ENCODE peak calls at places on chromosomes 11 and 22, in seven cellular contexts. Y is GM12878, J is SK-N-SH, T is H1, K is Panc1, O is HCT116, E is HepG2. L is an unnamed sample.

GRCh38 chr22:26579331-26579886 is 10.5 kb downstream of the TPST2 start:
- DNase-seq in Y (peak; percentile 30), J (no peak), T (no peak), K (no peak), O (no peak), E (no peak), L (no peak)

GRCh38 chr22:26362471-26362870 is 66.6 kb upstream of the ASPHD2 start:
- DNase-seq in Y (no peak), J (no peak), T (no peak), K (no peak), O (no peak), E (no peak), L (no peak)

GRCh38 chr11:121112498-121113455 is 11.7 kb downstream of the TECTA start:
- DNase-seq in Y (no peak), J (peak; percentile 85), T (peak; percentile 57), K (no peak), O (peak; percentile 35), E (peak; percentile 52), L (peak; percentile 22)

GRCh38 chr11:93844568-93844967 is 5.8 kb downstream of the VSTM5 start:
- DNase-seq in Y (no peak), J (no peak), T (no peak), K (no peak), O (no peak), E (no peak), L (no peak)

GRCh38 chr11:68652683-68653156 is 31.6 kb upstream of the GAL start:
- DNase-seq in Y (no peak), J (no peak), T (no peak), K (no peak), O (no peak), E (no peak), L (no peak)

GRCh38 chr11:66157182-66157864 is 87.3 kb downstream of the PACS1 start:
- DNase-seq in Y (no peak), J (no peak), T (no peak), K (no peak), O (no peak), E (no peak), L (peak; percentile 30)

GRCh38 chr11:126716456-126717083 is 284.0 kb downstream of the KIRREL3 start:
- DNase-seq in Y (no peak), J (peak; percentile 75), T (no peak), K (peak; percentile 18), O (peak; percentile 26), E (peak; percentile 3), L (peak; percentile 51)

GRCh38 chr11:37370817-37371216 is 772.8 kb upstream of the RAG2 start:
- DNase-seq in Y (no peak), J (no peak), T (no peak), K (no peak), O (no peak), E (no peak), L (no peak)

GRCh38 chr11:8531312-8531711 is 62.7 kb downstream of the STK33 start:
- DNase-seq in Y (no peak), J (peak; percentile 76), T (no peak), K (no peak), O (no peak), E (no peak), L (no peak)

GRCh38 chr22:20422965-20423635 is 14.5 kb downstream of the SCARF2 start:
- DNase-seq in Y (no peak), J (peak; percentile 88), T (no peak), K (no peak), O (no peak), E (no peak), L (no peak)

GRCh38 chr11:106468091-106468490 is 390.6 kb downstream of the AASDHPPT start:
- DNase-seq in Y (no peak), J (no peak), T (no peak), K (no peak), O (no peak), E (peak; percentile 20), L (no peak)

GRCh38 chr22:19876314-19876940 is 21.8 kb upstream of the GNB1L start:
- DNase-seq in Y (no peak), J (peak; percentile 94), T (no peak), K (no peak), O (no peak), E (no peak), L (no peak)

GRCh38 chr11:116460156-116460965 is 312.4 kb downstream of the BUD13 start:
- DNase-seq in Y (no peak), J (no peak), T (no peak), K (no peak), O (no peak), E (no peak), L (no peak)

GRCh38 chr11:1739576-1739975 is 10.8 kb downstream of the IFITM10 start:
- DNase-seq in Y (no peak), J (no peak), T (no peak), K (no peak), O (no peak), E (no peak), L (no peak)

GRCh38 chr11:61545341-61545740 is 35.5 kb downstream of the SYT7 start:
- DNase-seq in Y (no peak), J (peak; percentile 76), T (no peak), K (no peak), O (peak; percentile 22), E (no peak), L (peak; percentile 38)

GRCh38 chr11:533586-534196 is 1.7 kb downstream of the HRAS start:
- DNase-seq in Y (no peak), J (no peak), T (no peak), K (no peak), O (no peak), E (no peak), L (no peak)

GRCh38 chr11:75499423-75500305 is 26.1 kb downstream of the GDPD5 start:
- DNase-seq in Y (no peak), J (no peak), T (no peak), K (no peak), O (no peak), E (no peak), L (no peak)

GRCh38 chr22:47369431-47370015 is 607.1 kb downstream of the TBC1D22A start:
- DNase-seq in Y (no peak), J (no peak), T (no peak), K (no peak), O (no peak), E (no peak), L (no peak)

GRCh38 chr11:86978247-86978646 is 23.1 kb upstream of the FZD4 start:
- DNase-seq in Y (no peak), J (no peak), T (no peak), K (no peak), O (no peak), E (no peak), L (no peak)

GRCh38 chr11:133941546-133941945 is 15.2 kb downstream of the IGSF9B start:
- DNase-seq in Y (no peak), J (no peak), T (no peak), K (no peak), O (no peak), E (no peak), L (no peak)

GRCh38 chr11:126468102-126468521 is 112.6 kb downstream of the ST3GAL4 start:
- DNase-seq in Y (no peak), J (no peak), T (no peak), K (no peak), O (no peak), E (no peak), L (no peak)

DNA sequence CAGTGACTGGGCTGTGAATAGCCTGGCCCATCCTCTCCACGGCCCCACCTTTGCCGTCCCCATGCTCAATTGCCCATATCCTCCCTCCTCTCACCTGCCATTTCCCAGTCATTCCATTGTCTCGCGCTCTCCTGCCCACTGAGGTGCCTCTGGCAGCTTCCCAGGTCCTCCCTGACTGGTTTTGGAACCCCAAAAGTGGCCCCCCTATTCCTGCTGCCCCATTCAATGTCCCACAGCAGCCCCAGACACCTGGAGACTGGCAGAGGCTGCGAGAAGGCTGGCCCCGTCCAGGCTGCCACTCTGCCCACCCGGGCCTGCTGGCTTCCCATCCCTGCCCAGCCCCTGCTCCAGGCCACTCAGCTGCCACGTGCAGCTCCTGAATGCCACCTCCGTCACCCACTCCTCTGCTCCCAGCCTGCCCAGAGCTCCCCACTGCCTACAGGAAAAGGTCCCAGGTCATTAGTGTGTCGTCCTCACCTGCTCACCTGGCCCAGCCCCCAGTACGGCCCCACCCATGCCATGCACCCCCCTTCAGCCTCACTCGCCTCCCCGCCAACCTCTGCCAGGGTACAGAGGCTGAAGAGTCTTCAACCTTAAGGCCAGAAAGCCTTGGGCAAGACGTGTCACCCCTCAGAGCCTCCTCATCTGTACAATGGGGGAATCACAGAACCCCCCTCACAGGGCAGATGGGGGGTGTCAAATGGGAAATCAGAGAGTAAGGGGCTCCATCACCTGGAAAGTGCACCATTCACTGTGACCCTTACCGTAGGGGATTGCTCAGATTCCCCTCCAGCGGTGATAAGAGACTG is 37.5 kb downstream of the KCNJ4 start:
- DNase-seq in Y (no peak), J (no peak), T (no peak), K (no peak), O (no peak), E (no peak), L (no peak)
- TF ChIP-seq SIN3A in Y (no peak), J (no peak), T (no peak), K (no peak), O (no peak), E (no peak), L (no peak)

GRCh38 chr11:45285931-45286632 is at the start of gene SYT13:
- DNase-seq in Y (no peak), J (peak; percentile 87), T (peak; percentile 54), K (no peak), O (no peak), E (no peak), L (no peak)
- TF ChIP-seq SIN3A in Y (no peak), J (no peak), T (no peak), K (no peak), O (no peak), E (no peak), L (no peak)

GRCh38 chr22:17518379-17518778 is 44.9 kb upstream of the SLC25A18 start:
- DNase-seq in Y (no peak), J (no peak), T (no peak), K (no peak), O (no peak), E (no peak), L (no peak)
- TF ChIP-seq SIN3A in Y (no peak), J (no peak), T (no peak), K (no peak), O (no peak), E (no peak), L (no peak)

GRCh38 chr22:30368420-30368819 is 11.6 kb downstream of the CCDC157 start:
- DNase-seq in Y (no peak), J (no peak), T (no peak), K (no peak), O (no peak), E (no peak), L (no peak)

GRCh38 chr22:30357650-30358215 is 926 bp downstream of the CCDC157 start:
- DNase-seq in Y (no peak), J (no peak), T (no peak), K (no peak), O (no peak), E (no peak), L (no peak)

GRCh38 chr22:30361916-30362631 is 5.3 kb downstream of the CCDC157 start:
- DNase-seq in Y (no peak), J (no peak), T (no peak), K (no peak), O (no peak), E (no peak), L (no peak)

GRCh38 chr22:30365891-30366290 is 9.1 kb downstream of the CCDC157 start:
- DNase-seq in Y (no peak), J (no peak), T (no peak), K (no peak), O (no peak), E (no peak), L (no peak)

GRCh38 chr22:30362632-30363281 is 6.0 kb downstream of the CCDC157 start:
- DNase-seq in Y (no peak), J (no peak), T (no peak), K (no peak), O (no peak), E (no peak), L (peak; percentile 47)
- TF ChIP-seq SIN3A in Y (no peak), J (no peak), T (no peak), K (no peak), O (no peak), E (no peak), L (no peak)

GRCh38 chr11:125165111-125165663 is 636 bp downstream of the PKNOX2 start:
- DNase-seq in Y (no peak), J (peak; percentile 81), T (no peak), K (no peak), O (no peak), E (no peak), L (no peak)
- TF ChIP-seq SIN3A in Y (no peak), J (no peak), T (no peak), K (no peak), O (no peak), E (no peak), L (no peak)

L was measured in K562.